ENCODE peak calls at places on chromosomes 11 and 22, in five cellular contexts. T is KG1, Q is posterior cingulate gyrus, N is GM04504, W is erythroblast. S is an unnamed sample.

GRCh38 chr11:72413914-72414628 is 20.3 kb downstream of the CLPB start:
- DNase-seq in T (peak), Q (peak), N (peak), W (peak), S (peak)

GRCh38 chr22:50253046-50253580 is 2.0 kb upstream of the HDAC10 start:
- DNase-seq in T (no peak), Q (no peak), N (no peak), W (no peak), S (no peak)

GRCh38 chr11:12103411-12104225 is 6.8 kb upstream of the MICAL2 start:
- DNase-seq in T (no peak), Q (no peak), N (no peak), W (no peak), S (no peak)

GRCh38 chr11:75539459-75540022 is 13.8 kb upstream of the GDPD5 start:
- DNase-seq in T (no peak), Q (no peak), N (no peak), W (no peak), S (no peak)

GRCh38 chr22:43592470-43592869 is 180.7 kb downstream of the MPPED1 start:
- DNase-seq in T (no peak), Q (peak), N (no peak), W (peak), S (peak)

GRCh38 chr11:83611616-83612015 is 325.4 kb upstream of the CCDC90B start:
- DNase-seq in T (no peak), Q (no peak), N (no peak), W (no peak), S (no peak)

GRCh38 chr11:117057317-117057716 is 40.9 kb downstream of the SIK3 start:
- DNase-seq in T (no peak), Q (no peak), N (no peak), W (no peak), S (no peak)

GRCh38 chr22:25027959-25028840 is 75.7 kb downstream of the KIAA1671 start:
- DNase-seq in T (no peak), Q (peak), N (no peak), W (no peak), S (no peak)

GRCh38 chr11:129375731-129376657 is at the start of gene BARX2:
- DNase-seq in T (peak), Q (peak), N (peak), W (peak), S (no peak)

GRCh38 chr11:118200901-118201680 is 23.7 kb downstream of the JAML start:
- DNase-seq in T (no peak), Q (no peak), N (no peak), W (no peak), S (no peak)

GRCh38 chr22:32854351-32854804 is 52.9 kb downstream of the TIMP3 start:
- DNase-seq in T (no peak), Q (no peak), N (no peak), W (no peak), S (peak)

GRCh38 chr11:72947229-72947628 is 133.0 kb downstream of the ATG16L2 start:
- DNase-seq in T (no peak), Q (no peak), N (no peak), W (no peak), S (no peak)

GRCh38 chr11:96472085-96472484 is 82.3 kb downstream of the JRKL start:
- DNase-seq in T (no peak), Q (no peak), N (no peak), W (no peak), S (no peak)

GRCh38 chr22:24005201-24005600 is at the start of gene GSTT4:
- DNase-seq in T (no peak), Q (no peak), N (no peak), W (no peak), S (no peak)

GRCh38 chr11:20036625-20037335 is 123.5 kb downstream of the DBX1 start:
- DNase-seq in T (no peak), Q (no peak), N (no peak), W (no peak), S (no peak)

GRCh38 chr11:106875013-106875412 is 143.3 kb downstream of the GUCY1A2 start:
- DNase-seq in T (no peak), Q (no peak), N (no peak), W (no peak), S (no peak)

GRCh38 chr11:125773516-125773915 is 5.1 kb downstream of the PATE2 start:
- DNase-seq in T (no peak), Q (no peak), N (no peak), W (no peak), S (no peak)

GRCh38 chr22:28883917-28884753 is 763 bp downstream of the ZNRF3 start:
- DNase-seq in T (no peak), Q (peak), N (no peak), W (peak), S (no peak)

GRCh38 chr22:39021552-39022250 is 774 bp downstream of the APOBEC3D start:
- DNase-seq in T (no peak), Q (no peak), N (no peak), W (no peak), S (no peak)

GRCh38 chr22:39610766-39611165 is 40.2 kb downstream of the CACNA1I start:
- DNase-seq in T (no peak), Q (no peak), N (no peak), W (no peak), S (no peak)

GRCh38 chr22:38314992-38315800 is 2.0 kb downstream of the CSNK1E start:
- DNase-seq in T (no peak), Q (peak), N (no peak), W (no peak), S (peak)

GRCh38 chr11:103863497-103863896 is 172.9 kb upstream of the DDI1 start:
- DNase-seq in T (no peak), Q (no peak), N (no peak), W (peak), S (no peak)

GRCh38 chr22:50016308-50016987 is 3.9 kb upstream of the IL17REL start:
- DNase-seq in T (no peak), Q (no peak), N (no peak), W (no peak), S (no peak)

GRCh38 chr11:77278595-77279506 is 22.6 kb downstream of the GDPD4 start:
- DNase-seq in T (no peak), Q (no peak), N (no peak), W (no peak), S (no peak)

GRCh38 chr22:41822289-41823057 is 10.4 kb upstream of the SREBF2 start:
- DNase-seq in T (no peak), Q (no peak), N (no peak), W (peak), S (no peak)

S was measured in anterior cingulate cortex.